ENCODE peak calls at places on chromosomes 4 and X, in four cellular contexts. I, Q, W and M are unnamed samples.

GRCh38 chr4:84804126-84804525 is 162.4 kb downstream of the WDFY3 start:
- DNase-seq in W (peak; percentile 61), I (no peak), Q (no peak), M (no peak)

GRCh38 chrX:141668371-141668770 is 30.2 kb downstream of the SPANXD start:
- DNase-seq in W (no peak), Q (no peak), I (no peak), M (no peak)

GRCh38 chr4:98601719-98602118 is 56.7 kb downstream of the TSPAN5 start:
- DNase-seq in W (no peak), I (no peak), Q (no peak), M (no peak)

GRCh38 chr4:48780867-48781219 is 764 bp upstream of the FRYL start:
- DNase-seq in Q (peak; percentile 34), I (no peak), W (peak; percentile 43), M (peak; percentile 69)

GRCh38 chr4:128347175-128347868 is 59.7 kb upstream of the PGRMC2 start:
- DNase-seq in Q (no peak), W (peak; percentile 57), I (no peak), M (no peak)

GRCh38 chr4:15495621-15496020 is 25.9 kb downstream of the CC2D2A start:
- DNase-seq in I (no peak), Q (no peak), W (no peak), M (no peak)

GRCh38 chrX:40076750-40077149 is 21.0 kb downstream of the BCOR start:
- DNase-seq in W (no peak), I (no peak), Q (no peak), M (no peak)

GRCh38 chr4:140637836-140638235 is 69.1 kb upstream of the UCP1 start:
- DNase-seq in I (no peak), Q (no peak), W (no peak), M (no peak)

GRCh38 chrX:54271661-54272060 is 86.2 kb downstream of the WNK3 start:
- DNase-seq in Q (no peak), I (no peak), W (no peak), M (no peak)

GRCh38 chrX:69028006-69028760 is 137.1 kb downstream of the PJA1 start:
- DNase-seq in W (no peak), I (no peak), Q (no peak), M (no peak)

GRCh38 chr4:73904491-73904890 is 35.3 kb downstream of the CXCL1 start:
- DNase-seq in Q (no peak), I (no peak), W (no peak), M (no peak)

GRCh38 chr4:13162886-13163285 is 321.3 kb downstream of the RAB28 start:
- DNase-seq in I (no peak), Q (no peak), W (no peak), M (no peak)

GRCh38 chr4:20778896-20779295 is 78.6 kb downstream of the PACRGL start:
- DNase-seq in I (no peak), Q (no peak), W (no peak), M (no peak)

GRCh38 chrX:108261541-108262218 is 170.1 kb downstream of the ATG4A start:
- DNase-seq in W (peak; percentile 80), I (no peak), Q (no peak), M (no peak)

GRCh38 chr4:110510955-110511544 is 35.1 kb downstream of the ENPEP start:
- DNase-seq in Q (no peak), W (peak; percentile 67), I (no peak), M (no peak)

GRCh38 chr4:100118213-100118612 is 72.1 kb downstream of the DDIT4L start:
- DNase-seq in W (peak; percentile 4), I (no peak), Q (no peak), M (no peak)

GRCh38 chrX:97685753-97686152 is 802.0 kb downstream of the RPA4 start:
- DNase-seq in I (no peak), Q (no peak), W (peak; percentile 40), M (no peak)

GRCh38 chr4:117626664-117627063 is 407.6 kb upstream of the NDST3 start:
- DNase-seq in Q (no peak), W (no peak), I (no peak), M (no peak)

GRCh38 chr4:33696066-33696465 is 2548.2 kb downstream of the ARAP2 start:
- DNase-seq in I (no peak), W (no peak), Q (no peak), M (no peak)

GRCh38 chr4:1720163-1720983 is 750 bp downstream of the TMEM129 start:
- DNase-seq in Q (peak; percentile 33), W (peak; percentile 28), I (peak; percentile 23), M (no peak)

GRCh38 chrX:87900320-87900908 is 382.8 kb downstream of the KLHL4 start:
- DNase-seq in I (no peak), Q (no peak), W (no peak), M (no peak)

GRCh38 chr4:38921151-38921550 is 53.5 kb downstream of the FAM114A1 start:
- DNase-seq in Q (no peak), W (no peak), I (no peak), M (no peak)

GRCh38 chrX:119880552-119881437 is 9.2 kb downstream of the NDUFA1 start:
- DNase-seq in I (no peak), W (peak; percentile 63), Q (no peak), M (no peak)

GRCh38 chrX:150693782-150694574 is 782 bp downstream of the MTMR1 start:
- DNase-seq in W (peak; percentile 79), Q (peak; percentile 30), I (peak; percentile 62), M (no peak)

DNA sequence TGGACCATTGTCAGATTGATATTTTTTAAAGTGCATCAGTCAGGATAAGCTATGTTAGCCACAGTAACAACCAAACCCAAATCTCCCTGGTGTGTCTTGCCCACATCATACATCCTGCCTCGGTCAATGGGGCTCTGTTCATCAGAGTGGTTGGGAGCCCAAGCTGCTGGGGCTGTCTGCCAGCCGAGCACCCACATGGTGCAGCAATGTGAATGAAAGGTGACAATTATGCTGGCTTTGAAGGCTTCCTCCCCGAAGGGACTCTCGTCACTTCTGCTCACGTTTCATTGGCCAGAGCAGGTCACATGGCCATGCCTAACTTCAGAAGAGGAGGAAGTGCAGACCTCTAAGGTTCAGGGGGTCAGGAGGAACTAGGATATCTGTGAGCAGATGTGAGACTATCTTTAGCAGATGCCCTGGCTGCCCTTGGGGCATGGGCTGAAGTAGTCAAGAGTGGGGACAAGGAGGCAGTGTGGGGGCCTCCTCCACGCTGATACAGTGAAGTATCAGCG is 1.3 kb upstream of the JAKMIP1 start:
- DNase-seq in W (no peak), I (no peak), Q (peak; percentile 8), M (no peak)
- H3K4me3 ChIP-seq in W (no peak overlapping the region), I (no peak overlapping the region), Q (no peak overlapping the region), M (no peak overlapping the region)

GRCh38 chr4:16897991-16898827 is at the start of gene LDB2:
- DNase-seq in Q (peak; percentile 66), I (no peak), W (peak; percentile 88), M (peak; percentile 75)
- H3K4me1 ChIP-seq in Q (no peaks in the 10 kb centered on the region), I (peaks cover 10% of the 10 kb centered on the region), W (peaks cover 11% of the 10 kb centered on the region), M (no peaks in the 10 kb centered on the region)

GRCh38 chrX:136954930-136955329 is 74.4 kb upstream of the RBMX start:
- DNase-seq in W (peak; percentile 46), Q (no peak), I (no peak), M (no peak)
- TF ChIP-seq CTCF in W (peak; percentile 54), Q (no peak), I (no peak), M (peak; percentile 53)

GRCh38 chr4:88696620-88697019 is 1.0 kb downstream of the NAP1L5 start:
- DNase-seq in Q (no peak), W (peak; percentile 23), I (no peak), M (no peak)
- H3K4me3 ChIP-seq in Q (peak overlapping the region; percentile 73), W (peak overlapping the region; percentile 37), I (no peak overlapping the region), M (peak overlapping the region; percentile 60)

GRCh38 chr4:702618-703048 is 3.0 kb upstream of the PCGF3 start:
- DNase-seq in Q (no peak), I (no peak), W (no peak), M (no peak)
- H3K4me1 ChIP-seq in Q (no peaks in the 10 kb centered on the region), I (peaks cover 15% of the 10 kb centered on the region), W (peaks cover 10% of the 10 kb centered on the region), M (no peaks in the 10 kb centered on the region)